ENCODE peak calls at places on chromosomes 2 and 18, in five cellular contexts. T, P, H, U and O are unnamed samples.

GRCh38 chr2:129922571-129923264 is 56.7 kb upstream of the RAB6C start:
- DNase-seq in T (no peak), H (no peak), U (no peak), P (peak), O (no peak)

GRCh38 chr2:215619989-215620388 is 184.1 kb upstream of the FN1 start:
- DNase-seq in U (no peak), H (no peak), T (peak), P (no peak), O (no peak)

GRCh38 chr2:15605721-15606120 is 14.1 kb downstream of the DDX1 start:
- DNase-seq in H (no peak), T (no peak), P (no peak), U (no peak), O (no peak)

GRCh38 chr18:46555724-46556123 is 101.3 kb downstream of the LOXHD1 start:
- DNase-seq in P (peak), U (no peak), H (no peak), T (peak), O (peak)

GRCh38 chr2:188383158-188383557 is 91.5 kb downstream of the GULP1 start:
- DNase-seq in U (no peak), H (no peak), T (no peak), P (no peak), O (no peak)

GRCh38 chr2:197142074-197142473 is 168.5 kb downstream of the ANKRD44 start:
- DNase-seq in H (no peak), U (no peak), T (no peak), P (no peak), O (no peak)

GRCh38 chr2:232982926-232983668 is 30.0 kb downstream of the NGEF start:
- DNase-seq in H (no peak), T (no peak), U (no peak), P (peak), O (no peak)

GRCh38 chr2:69559696-69560482 is 83.7 kb downstream of the AAK1 start:
- DNase-seq in P (peak), T (no peak), U (no peak), H (no peak), O (no peak)

GRCh38 chr2:2688231-2688630 is 357.2 kb upstream of the MYT1L start:
- DNase-seq in U (no peak), H (no peak), T (no peak), P (no peak), O (no peak)

GRCh38 chr2:64996914-64997313 is 7.7 kb downstream of the SLC1A4 start:
- DNase-seq in T (no peak), H (no peak), P (no peak), U (no peak), O (no peak)
- TF ChIP-seq CTCF in T (no peak), H (no peak), P (no peak), U (no peak), O (no peak)

DNA sequence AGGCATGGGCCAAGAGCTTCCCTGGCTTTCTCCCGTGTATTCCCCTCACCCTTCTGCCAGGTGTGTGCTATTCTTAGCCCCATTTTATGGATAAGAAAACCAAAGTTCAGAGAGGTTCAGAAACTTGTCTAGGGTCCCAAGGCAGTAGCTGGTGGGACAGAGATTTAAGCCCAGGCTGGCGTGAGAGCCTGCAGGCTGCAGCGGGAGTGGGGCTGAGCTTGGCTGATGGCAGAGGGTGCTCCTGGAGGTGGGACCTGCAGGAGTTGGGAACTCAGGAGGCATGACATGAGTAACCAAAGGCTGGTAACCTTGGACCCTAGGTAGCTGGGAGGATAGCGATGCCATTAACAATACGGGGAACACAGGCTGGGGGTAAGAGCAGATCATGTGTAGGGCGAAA is 87.3 kb upstream of the B3GNT7 start:
- DNase-seq in U (no peak), T (no peak), P (no peak), H (no peak), O (no peak)
- TF ChIP-seq CTCF in U (no peak), T (no peak), P (no peak), H (no peak), O (no peak)

GRCh38 chr2:9697904-9698303 is 67.1 kb upstream of the YWHAQ start:
- DNase-seq in P (no peak), U (no peak), T (no peak), H (no peak), O (no peak)

GRCh38 chr2:9699139-9699823 is 68.5 kb upstream of the YWHAQ start:
- DNase-seq in H (no peak), T (no peak), P (no peak), U (no peak), O (no peak)

GRCh38 chr2:9694661-9695060 is 63.9 kb upstream of the YWHAQ start:
- DNase-seq in T (no peak), P (no peak), H (no peak), U (no peak), O (no peak)

GRCh38 chr2:9695916-9696315 is 65.1 kb upstream of the YWHAQ start:
- DNase-seq in P (no peak), H (no peak), T (no peak), U (no peak), O (no peak)

GRCh38 chr2:9696731-9697130 is 65.9 kb upstream of the YWHAQ start:
- DNase-seq in H (no peak), T (no peak), P (no peak), U (no peak), O (no peak)
- TF ChIP-seq CTCF in H (no peak), T (no peak), P (no peak), U (no peak), O (no peak)

GRCh38 chr2:161425966-161426365 is 9.9 kb downstream of the TBR1 start:
- DNase-seq in T (no peak), H (no peak), U (no peak), P (no peak), O (no peak)

GRCh38 chr2:161426416-161426787 is 10.3 kb downstream of the TBR1 start:
- DNase-seq in P (no peak), T (no peak), U (no peak), H (no peak), O (no peak)

GRCh38 chr2:161428240-161428587 is 12.1 kb downstream of the TBR1 start:
- DNase-seq in P (no peak), U (no peak), T (no peak), H (no peak), O (no peak)

GRCh38 chr2:161427413-161428239 is 11.5 kb downstream of the TBR1 start:
- DNase-seq in U (no peak), P (peak), H (no peak), T (no peak), O (peak)

DNA sequence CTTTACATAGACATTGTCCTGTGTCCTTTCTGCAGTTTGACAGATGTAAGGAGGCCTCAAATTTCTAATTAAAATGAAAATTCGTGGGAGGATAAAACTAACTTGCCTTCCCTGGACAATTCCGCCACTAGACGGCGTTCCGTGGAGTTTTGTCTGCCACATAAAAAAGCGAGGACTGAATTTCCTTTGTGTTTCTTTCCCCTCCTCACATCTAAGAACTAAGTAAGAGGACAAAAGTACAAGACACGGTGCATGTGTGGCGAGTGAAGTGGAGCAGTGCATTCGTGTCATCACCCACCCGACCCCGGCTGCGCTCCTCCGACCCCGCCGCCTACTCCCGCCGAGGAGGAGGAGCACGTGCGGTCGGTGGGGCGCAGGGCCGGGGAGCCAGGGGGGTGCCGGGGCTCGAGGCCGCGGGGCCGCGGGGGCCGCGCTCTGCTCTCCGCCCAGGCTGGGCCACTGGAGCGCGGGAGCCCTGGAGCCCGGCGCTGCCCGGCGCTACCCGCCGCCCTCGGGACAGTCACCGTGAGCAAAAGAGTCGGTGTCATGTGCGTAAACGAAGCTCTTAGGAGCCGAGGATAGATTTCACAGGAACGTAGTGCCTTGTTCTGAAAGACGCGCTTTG is 10.8 kb downstream of the TBR1 start:
- DNase-seq in U (no peak), P (peak), T (no peak), H (no peak), O (peak)
- TF ChIP-seq CTCF in U (no peak), P (no peak), T (peak), H (peak), O (peak)

GRCh38 chr18:41700435-41700834 is 254.6 kb upstream of the PIK3C3 start:
- DNase-seq in P (no peak), T (no peak), U (no peak), H (no peak), O (no peak)

DNA sequence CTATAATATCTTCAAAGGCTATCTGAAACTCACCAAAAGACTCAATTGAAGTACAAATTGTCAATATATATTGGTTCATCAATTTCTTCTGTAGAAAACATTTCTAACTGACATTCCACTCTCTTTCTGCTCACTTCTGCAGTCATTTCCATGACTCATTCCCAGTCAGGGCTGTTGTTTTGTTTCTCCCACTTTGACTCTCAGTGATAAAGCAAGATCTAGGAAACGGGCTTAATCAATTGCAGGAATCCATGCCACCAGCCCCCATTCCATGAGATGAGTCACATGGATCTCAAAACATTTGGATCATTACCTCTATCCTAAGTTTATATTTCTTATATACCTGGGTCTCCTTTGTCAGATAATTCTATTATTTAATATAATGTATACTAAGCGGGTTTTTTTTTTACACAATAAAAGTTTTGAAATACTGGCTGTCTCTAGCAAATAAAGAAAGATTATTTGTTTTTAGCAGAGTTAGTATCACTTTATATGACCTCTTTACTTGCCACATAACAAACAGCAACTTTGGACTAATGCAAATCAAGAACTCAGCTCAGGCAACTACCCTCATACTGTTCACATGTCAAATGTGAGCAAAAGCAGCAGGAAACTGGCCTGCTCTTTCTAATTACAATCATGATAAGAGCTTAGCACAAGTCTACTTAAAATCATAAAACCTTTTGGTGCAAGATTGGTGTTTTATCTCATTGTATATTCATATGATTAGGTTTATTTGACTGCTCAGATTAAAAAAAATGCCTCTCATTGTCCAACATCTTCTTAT is 251.1 kb upstream of the PIK3C3 start:
- DNase-seq in T (no peak), H (no peak), U (no peak), P (no peak), O (no peak)
- TF ChIP-seq CTCF in T (no peak), H (no peak), U (no peak), P (no peak), O (no peak)

GRCh38 chr18:8949206-8949605 is 153.3 kb upstream of the NDUFV2 start:
- DNase-seq in P (no peak), U (no peak), H (no peak), T (no peak), O (no peak)

GRCh38 chr18:8948471-8949149 is 153.9 kb upstream of the NDUFV2 start:
- DNase-seq in H (no peak), U (no peak), P (no peak), T (no peak), O (no peak)

GRCh38 chr18:8951491-8951890 is 151.0 kb upstream of the NDUFV2 start:
- DNase-seq in P (no peak), H (no peak), U (no peak), T (no peak), O (no peak)

GRCh38 chr18:8952174-8952573 is 150.3 kb upstream of the NDUFV2 start:
- DNase-seq in P (no peak), T (no peak), H (no peak), U (no peak), O (no peak)

DNA sequence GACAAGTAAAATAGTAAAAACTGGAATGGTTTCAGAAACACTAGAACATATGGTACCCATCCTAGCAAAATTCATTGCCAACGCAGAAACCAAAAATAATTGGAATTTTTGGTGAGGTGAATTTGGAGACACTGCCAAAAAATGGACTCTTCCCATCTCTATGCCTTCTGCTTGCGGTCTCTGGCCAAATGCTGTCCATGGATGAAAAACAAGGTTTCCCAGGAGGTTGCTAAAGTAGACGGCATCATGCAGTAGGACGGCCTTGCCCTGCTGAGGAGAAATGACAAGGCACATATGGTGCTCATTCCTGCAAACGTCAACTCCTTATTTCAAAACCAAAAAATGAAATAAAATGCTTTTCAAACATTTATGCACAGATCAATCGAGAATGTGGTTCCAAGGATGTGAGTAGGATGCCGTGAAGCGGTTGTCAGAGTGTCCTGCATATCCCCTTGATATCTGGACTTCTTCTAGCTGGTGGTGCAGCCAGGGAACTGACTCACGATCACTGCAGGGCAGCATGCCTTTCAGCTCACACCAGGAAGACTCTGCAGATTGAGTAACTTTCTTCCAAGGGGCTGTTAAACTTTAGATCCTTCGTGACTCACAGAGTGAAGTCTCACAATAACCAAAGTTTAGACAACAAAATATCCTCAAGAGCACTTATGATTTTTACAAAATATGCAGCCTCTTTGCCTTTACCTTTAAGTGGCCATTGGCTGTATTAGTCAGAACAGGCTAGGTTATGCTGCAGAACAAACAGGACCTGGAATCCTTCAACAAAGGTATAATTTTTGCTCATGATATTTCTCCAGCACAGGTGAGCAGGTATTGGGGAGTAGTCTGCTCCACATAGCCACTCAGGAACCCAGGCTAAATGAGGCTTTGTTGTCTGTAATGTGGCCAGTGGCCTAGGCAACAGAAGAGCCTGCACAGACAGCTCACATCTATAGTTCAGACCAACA is 149.4 kb upstream of the NDUFV2 start:
- DNase-seq in T (no peak), H (no peak), U (no peak), P (no peak), O (no peak)
- TF ChIP-seq CTCF in T (no peak), H (no peak), U (no peak), P (no peak), O (no peak)